ENCODE peak calls at places on chromosomes 11 and 22, in ten cellular contexts. One of them, this sample, is unnamed.

GRCh38 chr11:126140106-126140931 is 71.1 kb downstream of the RPUSD4 start:
- DNase-seq in CD8-positive, alpha-beta T cell: no peak
- DNase-seq in A549: no peak
- DNase-seq in astrocyte of the spinal cord: no peak
- DNase-seq in neural crest cell: no peak
- DNase-seq in BJ: no peak
- DNase-seq in PC-3: no peak
- DNase-seq in cardiac muscle cell: peak; percentile 30
- DNase-seq in brain microvascular endothelial cell: no peak
- DNase-seq in CD4-positive, alpha-beta T cell: no peak
- DNase-seq in this sample: no peak

GRCh38 chr11:77036398-77036797 is 2.2 kb downstream of the B3GNT6 start:
- DNase-seq in A549: no peak
- DNase-seq in astrocyte of the spinal cord: no peak
- DNase-seq in CD4-positive, alpha-beta T cell: no peak
- DNase-seq in BJ: no peak
- DNase-seq in brain microvascular endothelial cell: no peak
- DNase-seq in CD8-positive, alpha-beta T cell: no peak
- DNase-seq in PC-3: no peak
- DNase-seq in cardiac muscle cell: no peak
- DNase-seq in neural crest cell: no peak
- DNase-seq in this sample: no peak

GRCh38 chr11:1200611-1201191 is 22.2 kb upstream of the MUC5B start:
- DNase-seq in PC-3: peak; percentile 12
- DNase-seq in brain microvascular endothelial cell: no peak
- DNase-seq in neural crest cell: no peak
- DNase-seq in astrocyte of the spinal cord: no peak
- DNase-seq in BJ: no peak
- DNase-seq in CD4-positive, alpha-beta T cell: no peak
- DNase-seq in cardiac muscle cell: no peak
- DNase-seq in A549: no peak
- DNase-seq in CD8-positive, alpha-beta T cell: no peak
- DNase-seq in this sample: no peak

GRCh38 chr11:121389651-121390050 is 62.5 kb upstream of the SORL1 start:
- DNase-seq in PC-3: no peak
- DNase-seq in cardiac muscle cell: peak; percentile 13
- DNase-seq in BJ: no peak
- DNase-seq in CD8-positive, alpha-beta T cell: no peak
- DNase-seq in CD4-positive, alpha-beta T cell: no peak
- DNase-seq in brain microvascular endothelial cell: no peak
- DNase-seq in astrocyte of the spinal cord: peak; percentile 35
- DNase-seq in neural crest cell: peak; percentile 6
- DNase-seq in A549: no peak
- DNase-seq in this sample: no peak

GRCh38 chr11:75602916-75603315 is 40.9 kb downstream of the SERPINH1 start:
- DNase-seq in astrocyte of the spinal cord: peak; percentile 52
- DNase-seq in CD4-positive, alpha-beta T cell: no peak
- DNase-seq in CD8-positive, alpha-beta T cell: no peak
- DNase-seq in brain microvascular endothelial cell: peak; percentile 45
- DNase-seq in neural crest cell: no peak
- DNase-seq in A549: no peak
- DNase-seq in PC-3: peak; percentile 5
- DNase-seq in BJ: no peak
- DNase-seq in cardiac muscle cell: peak; percentile 60
- DNase-seq in this sample: no peak

GRCh38 chr22:48489551-48490512 is 1337.8 kb downstream of the BRD1 start:
- DNase-seq in BJ: no peak
- DNase-seq in A549: no peak
- DNase-seq in CD8-positive, alpha-beta T cell: no peak
- DNase-seq in PC-3: no peak
- DNase-seq in astrocyte of the spinal cord: peak; percentile 3
- DNase-seq in CD4-positive, alpha-beta T cell: no peak
- DNase-seq in cardiac muscle cell: peak; percentile 21
- DNase-seq in neural crest cell: peak; percentile 29
- DNase-seq in brain microvascular endothelial cell: no peak
- DNase-seq in this sample: no peak

GRCh38 chr11:77669848-77670511 is 32.4 kb upstream of the CLNS1A start:
- DNase-seq in BJ: no peak
- DNase-seq in A549: peak; percentile 65
- DNase-seq in cardiac muscle cell: peak; percentile 18
- DNase-seq in astrocyte of the spinal cord: peak; percentile 16
- DNase-seq in CD4-positive, alpha-beta T cell: no peak
- DNase-seq in neural crest cell: no peak
- DNase-seq in PC-3: peak; percentile 68
- DNase-seq in CD8-positive, alpha-beta T cell: no peak
- DNase-seq in brain microvascular endothelial cell: peak; percentile 27
- DNase-seq in this sample: no peak

GRCh38 chr22:39207141-39208012 is 37.4 kb downstream of the PDGFB start:
- DNase-seq in astrocyte of the spinal cord: peak; percentile 35
- DNase-seq in brain microvascular endothelial cell: no peak
- DNase-seq in neural crest cell: no peak
- DNase-seq in cardiac muscle cell: peak; percentile 35
- DNase-seq in CD4-positive, alpha-beta T cell: no peak
- DNase-seq in PC-3: peak; percentile 31
- DNase-seq in A549: no peak
- DNase-seq in BJ: no peak
- DNase-seq in CD8-positive, alpha-beta T cell: no peak
- DNase-seq in this sample: peak; percentile 45

GRCh38 chr11:12577746-12578644 is 96.2 kb upstream of the TEAD1 start:
- DNase-seq in BJ: no peak
- DNase-seq in brain microvascular endothelial cell: no peak
- DNase-seq in neural crest cell: no peak
- DNase-seq in A549: peak; percentile 26
- DNase-seq in PC-3: peak; percentile 11
- DNase-seq in CD8-positive, alpha-beta T cell: no peak
- DNase-seq in cardiac muscle cell: no peak
- DNase-seq in CD4-positive, alpha-beta T cell: no peak
- DNase-seq in astrocyte of the spinal cord: no peak
- DNase-seq in this sample: no peak

GRCh38 chr11:77299528-77299993 is 1.9 kb downstream of the GDPD4 start:
- DNase-seq in CD4-positive, alpha-beta T cell: no peak
- DNase-seq in cardiac muscle cell: no peak
- DNase-seq in brain microvascular endothelial cell: no peak
- DNase-seq in neural crest cell: no peak
- DNase-seq in astrocyte of the spinal cord: no peak
- DNase-seq in PC-3: peak; percentile 99
- DNase-seq in BJ: no peak
- DNase-seq in CD8-positive, alpha-beta T cell: no peak
- DNase-seq in A549: peak; percentile 72
- DNase-seq in this sample: peak; percentile 84

GRCh38 chr22:42284230-42284591 is 13.8 kb upstream of the TCF20 start:
- DNase-seq in astrocyte of the spinal cord: no peak
- DNase-seq in cardiac muscle cell: no peak
- DNase-seq in BJ: no peak
- DNase-seq in CD8-positive, alpha-beta T cell: no peak
- DNase-seq in CD4-positive, alpha-beta T cell: no peak
- DNase-seq in neural crest cell: no peak
- DNase-seq in PC-3: no peak
- DNase-seq in brain microvascular endothelial cell: no peak
- DNase-seq in A549: no peak
- DNase-seq in this sample: no peak

GRCh38 chr11:14018441-14018840 is 55.9 kb downstream of the SPON1 start:
- DNase-seq in neural crest cell: no peak
- DNase-seq in astrocyte of the spinal cord: no peak
- DNase-seq in brain microvascular endothelial cell: no peak
- DNase-seq in CD4-positive, alpha-beta T cell: no peak
- DNase-seq in PC-3: no peak
- DNase-seq in BJ: no peak
- DNase-seq in A549: peak; percentile 12
- DNase-seq in CD8-positive, alpha-beta T cell: no peak
- DNase-seq in cardiac muscle cell: no peak
- DNase-seq in this sample: no peak

GRCh38 chr22:23271597-23271908 is 91.2 kb downstream of the BCR start:
- DNase-seq in A549: no peak
- DNase-seq in PC-3: no peak
- DNase-seq in BJ: no peak
- DNase-seq in CD8-positive, alpha-beta T cell: no peak
- DNase-seq in brain microvascular endothelial cell: no peak
- DNase-seq in CD4-positive, alpha-beta T cell: no peak
- DNase-seq in cardiac muscle cell: no peak
- DNase-seq in neural crest cell: no peak
- DNase-seq in astrocyte of the spinal cord: no peak
- DNase-seq in this sample: no peak

GRCh38 chr22:23268877-23269276 is 88.6 kb downstream of the BCR start:
- DNase-seq in A549: no peak
- DNase-seq in BJ: no peak
- DNase-seq in CD8-positive, alpha-beta T cell: no peak
- DNase-seq in PC-3: no peak
- DNase-seq in CD4-positive, alpha-beta T cell: no peak
- DNase-seq in cardiac muscle cell: no peak
- DNase-seq in astrocyte of the spinal cord: no peak
- DNase-seq in brain microvascular endothelial cell: no peak
- DNase-seq in neural crest cell: no peak
- DNase-seq in this sample: no peak

GRCh38 chr22:23269441-23270211 is 89.3 kb downstream of the BCR start:
- DNase-seq in brain microvascular endothelial cell: no peak
- DNase-seq in neural crest cell: no peak
- DNase-seq in BJ: no peak
- DNase-seq in astrocyte of the spinal cord: no peak
- DNase-seq in cardiac muscle cell: no peak
- DNase-seq in CD4-positive, alpha-beta T cell: no peak
- DNase-seq in CD8-positive, alpha-beta T cell: no peak
- DNase-seq in PC-3: no peak
- DNase-seq in A549: no peak
- DNase-seq in this sample: no peak

GRCh38 chr22:23270798-23271596 is 90.7 kb downstream of the BCR start:
- DNase-seq in BJ: no peak
- DNase-seq in cardiac muscle cell: no peak
- DNase-seq in A549: no peak
- DNase-seq in CD4-positive, alpha-beta T cell: no peak
- DNase-seq in neural crest cell: no peak
- DNase-seq in CD8-positive, alpha-beta T cell: no peak
- DNase-seq in astrocyte of the spinal cord: no peak
- DNase-seq in PC-3: no peak
- DNase-seq in brain microvascular endothelial cell: no peak
- DNase-seq in this sample: no peak

GRCh38 chr22:23270212-23270733 is 90.0 kb downstream of the BCR start:
- DNase-seq in neural crest cell: no peak
- DNase-seq in CD4-positive, alpha-beta T cell: no peak
- DNase-seq in cardiac muscle cell: no peak
- DNase-seq in brain microvascular endothelial cell: no peak
- DNase-seq in BJ: no peak
- DNase-seq in CD8-positive, alpha-beta T cell: no peak
- DNase-seq in A549: no peak
- DNase-seq in astrocyte of the spinal cord: no peak
- DNase-seq in PC-3: no peak
- DNase-seq in this sample: no peak
- TF ChIP-seq CTCF in neural crest cell: peak; percentile 22
- TF ChIP-seq CTCF in CD4-positive, alpha-beta T cell: no peak
- TF ChIP-seq CTCF in cardiac muscle cell: no peak
- TF ChIP-seq CTCF in brain microvascular endothelial cell: peak; percentile 48
- TF ChIP-seq CTCF in BJ: peak; percentile 22
- TF ChIP-seq CTCF in CD8-positive, alpha-beta T cell: no peak
- TF ChIP-seq CTCF in A549: no peak
- TF ChIP-seq CTCF in astrocyte of the spinal cord: peak; percentile 53
- TF ChIP-seq CTCF in PC-3: no peak
- TF ChIP-seq CTCF in this sample: no peak

DNA sequence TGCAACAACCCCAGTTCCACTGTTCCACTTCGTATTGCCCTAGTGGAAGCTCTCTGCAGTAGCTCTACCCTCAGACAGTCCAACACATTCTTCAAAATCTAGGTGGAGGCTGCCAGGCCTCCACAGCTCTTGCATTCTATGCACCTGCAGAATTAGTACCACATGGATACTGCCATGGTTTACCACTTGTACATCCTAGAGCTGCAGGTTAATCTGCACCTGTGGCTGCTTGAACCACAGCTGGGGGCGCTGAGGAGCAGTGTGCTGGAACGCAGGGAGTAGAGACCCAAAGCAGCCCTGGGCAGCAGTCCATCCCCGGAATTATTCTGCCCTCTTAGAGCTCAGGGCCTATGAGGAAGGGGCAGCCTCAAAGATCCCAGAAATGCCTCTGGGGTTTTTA is 4.3 kb upstream of the CTSC start:
- DNase-seq in cardiac muscle cell: no peak
- DNase-seq in CD4-positive, alpha-beta T cell: no peak
- DNase-seq in astrocyte of the spinal cord: no peak
- DNase-seq in A549: peak; percentile 6
- DNase-seq in neural crest cell: no peak
- DNase-seq in BJ: no peak
- DNase-seq in brain microvascular endothelial cell: no peak
- DNase-seq in CD8-positive, alpha-beta T cell: no peak
- DNase-seq in PC-3: no peak
- DNase-seq in this sample: no peak
- TF ChIP-seq CTCF in cardiac muscle cell: no peak
- TF ChIP-seq CTCF in CD4-positive, alpha-beta T cell: no peak
- TF ChIP-seq CTCF in astrocyte of the spinal cord: no peak
- TF ChIP-seq CTCF in A549: no peak
- TF ChIP-seq CTCF in neural crest cell: no peak
- TF ChIP-seq CTCF in BJ: no peak
- TF ChIP-seq CTCF in brain microvascular endothelial cell: no peak
- TF ChIP-seq CTCF in CD8-positive, alpha-beta T cell: no peak
- TF ChIP-seq CTCF in PC-3: no peak
- TF ChIP-seq CTCF in this sample: no peak

GRCh38 chr22:19723165-19723989 is at the start of gene GP1BB:
- DNase-seq in CD4-positive, alpha-beta T cell: no peak
- DNase-seq in PC-3: peak; percentile 34
- DNase-seq in BJ: no peak
- DNase-seq in CD8-positive, alpha-beta T cell: no peak
- DNase-seq in A549: peak; percentile 45
- DNase-seq in cardiac muscle cell: peak; percentile 32
- DNase-seq in astrocyte of the spinal cord: peak; percentile 13
- DNase-seq in brain microvascular endothelial cell: peak; percentile 20
- DNase-seq in neural crest cell: no peak
- DNase-seq in this sample: no peak
- TF ChIP-seq CTCF in CD4-positive, alpha-beta T cell: no peak
- TF ChIP-seq CTCF in PC-3: no peak
- TF ChIP-seq CTCF in BJ: no peak
- TF ChIP-seq CTCF in CD8-positive, alpha-beta T cell: no peak
- TF ChIP-seq CTCF in A549: no peak
- TF ChIP-seq CTCF in cardiac muscle cell: no peak
- TF ChIP-seq CTCF in astrocyte of the spinal cord: no peak
- TF ChIP-seq CTCF in brain microvascular endothelial cell: peak; percentile 12
- TF ChIP-seq CTCF in neural crest cell: no peak
- TF ChIP-seq CTCF in this sample: no peak

GRCh38 chr22:44957267-44957905 is 52.4 kb downstream of the PHF21B start:
- DNase-seq in CD4-positive, alpha-beta T cell: no peak
- DNase-seq in A549: no peak
- DNase-seq in astrocyte of the spinal cord: no peak
- DNase-seq in cardiac muscle cell: no peak
- DNase-seq in BJ: no peak
- DNase-seq in brain microvascular endothelial cell: no peak
- DNase-seq in neural crest cell: no peak
- DNase-seq in CD8-positive, alpha-beta T cell: no peak
- DNase-seq in PC-3: peak; percentile 5
- DNase-seq in this sample: no peak
- TF ChIP-seq CTCF in CD4-positive, alpha-beta T cell: no peak
- TF ChIP-seq CTCF in A549: no peak
- TF ChIP-seq CTCF in astrocyte of the spinal cord: peak; percentile 39
- TF ChIP-seq CTCF in cardiac muscle cell: peak; percentile 27
- TF ChIP-seq CTCF in BJ: no peak
- TF ChIP-seq CTCF in brain microvascular endothelial cell: peak; percentile 49
- TF ChIP-seq CTCF in neural crest cell: peak; percentile 52
- TF ChIP-seq CTCF in CD8-positive, alpha-beta T cell: no peak
- TF ChIP-seq CTCF in PC-3: peak; percentile 40
- TF ChIP-seq CTCF in this sample: no peak

This sample was measured in MCF 10A.